ENCODE peak calls at places on chromosomes 1 and 21, in four cellular contexts. O, M, W and F are unnamed samples.

GRCh38 chr1:9112961-9113880 is 15.7 kb downstream of the GPR157 start:
- DNase-seq in M (no peak), O (no peak), W (peak; percentile 97), F (no peak)

GRCh38 chr1:37403166-37403565 is 71.2 kb upstream of the ZC3H12A start:
- DNase-seq in W (no peak), O (no peak), M (no peak), F (no peak)

GRCh38 chr1:233598891-233599541 is 14.9 kb upstream of the KCNK1 start:
- DNase-seq in O (peak; percentile 76), M (no peak), W (no peak), F (no peak)

GRCh38 chr1:226097866-226098625 is 35.5 kb downstream of the H3-3A start:
- DNase-seq in M (no peak), O (no peak), W (no peak), F (no peak)

GRCh38 chr1:153957744-153958110 is 685 bp downstream of the CRTC2 start:
- DNase-seq in O (no peak), M (no peak), W (no peak), F (no peak)

GRCh38 chr1:246121533-246121932 is 385.5 kb downstream of the SMYD3 start:
- DNase-seq in O (no peak), W (no peak), M (no peak), F (no peak)

GRCh38 chr1:6614953-6615785 is 1.6 kb downstream of the PHF13 start:
- DNase-seq in O (no peak), W (no peak), M (no peak), F (no peak)

GRCh38 chr1:34978926-34979325 is 6.2 kb downstream of the TMEM35B start:
- DNase-seq in W (peak; percentile 35), M (no peak), O (no peak), F (no peak)

GRCh38 chr1:33176887-33177286 is 5.0 kb downstream of the TRIM62 start:
- DNase-seq in W (no peak), O (no peak), M (no peak), F (no peak)

GRCh38 chr1:145979746-145980435 is 15.4 kb downstream of the POLR3GL start:
- DNase-seq in M (no peak), W (no peak), O (peak; percentile 49), F (no peak)

GRCh38 chr1:71634159-71634558 is 553.3 kb upstream of the ZRANB2 start:
- DNase-seq in O (no peak), M (no peak), W (no peak), F (no peak)

GRCh38 chr1:228157381-228158126 is 7.8 kb downstream of the GJC2 start:
- DNase-seq in M (no peak), W (no peak), O (no peak), F (no peak)

GRCh38 chr1:7574121-7575040 is 196.7 kb upstream of the VAMP3 start:
- DNase-seq in W (no peak), M (no peak), O (no peak), F (no peak)

GRCh38 chr1:78370356-78370755 is 120.4 kb upstream of the PTGFR start:
- DNase-seq in O (no peak), M (no peak), W (no peak), F (no peak)

GRCh38 chr1:156574039-156574633 is 1.8 kb upstream of the IQGAP3 start:
- DNase-seq in W (no peak), O (no peak), M (no peak), F (no peak)

GRCh38 chr1:212269306-212269705 is 15.9 kb upstream of the PPP2R5A start:
- DNase-seq in M (no peak), W (no peak), O (no peak), F (no peak)

GRCh38 chr1:222711319-222712252 is 705 bp downstream of the AIDA start:
- DNase-seq in W (peak; percentile 23), M (peak; percentile 86), O (no peak), F (no peak)

GRCh38 chr21:38806153-38806941 is 618 bp downstream of the ETS2 start:
- DNase-seq in M (no peak), O (no peak), W (no peak), F (peak; percentile 57)

GRCh38 chr1:50257029-50257428 is 148.3 kb downstream of the ELAVL4 start:
- DNase-seq in M (no peak), W (no peak), O (no peak), F (no peak)

GRCh38 chr1:37945743-37946702 is 830 bp downstream of the INPP5B start:
- DNase-seq in O (no peak), M (peak; percentile 90), W (peak; percentile 55), F (no peak)

GRCh38 chr1:222974496-222974895 is 159.7 kb downstream of the DISP1 start:
- DNase-seq in W (no peak), M (no peak), O (no peak), F (no peak)

GRCh38 chr1:234114648-234115307 is 210.3 kb downstream of the SLC35F3 start:
- DNase-seq in O (peak; percentile 4), M (peak; percentile 35), W (peak; percentile 22), F (no peak)

GRCh38 chr1:150162862-150163706 is 13.4 kb downstream of the PLEKHO1 start:
- DNase-seq in O (peak; percentile 97), W (peak; percentile 95), M (peak; percentile 84), F (peak; percentile 90)

GRCh38 chr1:151508721-151509292 is 2.4 kb upstream of the CGN start:
- DNase-seq in W (no peak), O (no peak), M (peak; percentile 43), F (no peak)
- TF ChIP-seq EP300 in W (no peak), O (no peak), M (no peak), F (no peak)

DNA sequence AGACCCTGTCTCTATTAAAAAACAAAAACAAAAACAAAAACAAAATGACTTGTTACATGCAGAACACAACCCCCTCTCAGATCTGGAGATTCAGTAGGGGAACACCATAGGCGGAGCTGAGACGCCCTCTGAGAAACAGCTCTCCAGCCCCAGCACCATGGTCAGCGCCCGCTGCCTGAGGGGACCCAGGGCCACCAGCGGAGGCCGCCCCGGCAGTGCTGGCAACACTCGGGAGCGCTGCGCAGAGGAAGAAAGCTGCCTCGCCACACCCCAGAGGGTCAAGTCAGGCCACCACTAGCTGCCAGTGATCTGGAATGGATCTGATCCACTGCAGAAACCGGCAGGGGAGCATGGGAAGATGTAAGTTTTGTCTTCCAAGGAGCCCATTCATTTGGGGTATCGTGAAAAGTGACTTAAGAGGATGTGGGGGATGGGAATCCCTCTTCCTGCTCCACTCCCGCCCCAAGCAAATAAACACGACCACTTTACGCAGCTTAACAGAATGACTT is 3.1 kb downstream of the ACTA1 start:
- DNase-seq in M (peak; percentile 72), O (no peak), W (no peak), F (peak; percentile 53)
- TF ChIP-seq SIN3A in M (no peak), O (no peak), W (peak; percentile 27), F (peak; percentile 92)

GRCh38 chr1:47223921-47224675 is 7.9 kb downstream of the TAL1 start:
- DNase-seq in M (peak; percentile 14), O (no peak), W (no peak), F (no peak)

GRCh38 chr1:47224676-47225399 is 7.2 kb downstream of the TAL1 start:
- DNase-seq in M (peak; percentile 58), O (no peak), W (no peak), F (peak; percentile 60)

GRCh38 chr1:47227370-47228232 is 4.4 kb downstream of the TAL1 start:
- DNase-seq in M (peak; percentile 15), W (no peak), O (no peak), F (no peak)

GRCh38 chr1:47226121-47226977 is 5.7 kb downstream of the TAL1 start:
- DNase-seq in M (peak; percentile 15), O (no peak), W (no peak), F (no peak)

GRCh38 chr1:47225430-47226100 is 6.5 kb downstream of the TAL1 start:
- DNase-seq in W (no peak), O (no peak), M (peak; percentile 56), F (no peak)
- TF ChIP-seq EZH2 in W (no peak), O (no peak), M (no peak), F (peak; percentile 96)

DNA sequence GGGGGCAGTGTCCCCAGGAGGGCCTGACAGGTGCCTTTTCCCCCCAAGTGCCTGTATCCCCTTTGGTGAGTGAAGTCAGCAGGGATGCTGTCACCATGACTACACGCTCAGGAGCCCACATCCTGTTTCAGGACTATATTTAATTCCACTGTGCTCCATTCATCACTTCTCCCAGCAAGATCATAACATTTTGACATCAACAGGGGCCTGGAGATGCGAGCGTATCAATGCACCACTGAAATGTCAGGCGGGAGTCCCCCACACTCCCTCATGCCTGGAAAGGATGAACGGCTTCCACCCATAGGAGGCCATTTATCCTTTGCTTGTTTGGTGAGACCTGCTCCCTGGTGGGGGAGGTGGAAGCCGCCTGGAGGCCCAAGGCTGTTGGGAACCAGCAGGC is 119.1 kb downstream of the PTPRU start:
- DNase-seq in W (no peak), O (no peak), M (no peak), F (no peak)
- TF ChIP-seq EP300 in W (no peak), O (no peak), M (no peak), F (no peak)